ENCODE peak calls at places on chromosome 14, in seven cellular contexts. U is activated CD4-positive, alpha-beta memory T cell treated with anti-CD3 and anti-CD28 coated beads, Interleukin-2, amount 10 ng/mL, durations not matched to agents 7 days and 5 days; R is left ventricle myocardium superior; O is fibroblast of the aortic adventitia; T is activated T-helper 9 cell treated with anti-CD3 and anti-CD28 coated beads, Interleukin-2, amount 50 U/mL, for 16 hours; D is GM23248; V is T-cell. H is an unnamed sample.

GRCh38 chr14:90061849-90062794 is at the start of gene KCNK13:
- DNase-seq in U (no peak), R (peak), O (no peak), T (no peak), D (peak), V (no peak), H (peak)

GRCh38 chr14:73238941-73239340 is 1.6 kb downstream of the PAPLN start:
- DNase-seq in U (no peak), R (no peak), O (no peak), T (no peak), D (no peak), V (no peak), H (no peak)

GRCh38 chr14:102255401-102256190 is 49.4 kb downstream of the MOK start:
- DNase-seq in U (no peak), R (no peak), O (peak), T (no peak), D (peak), V (no peak), H (no peak)

GRCh38 chr14:70011708-70012107 is 132.5 kb downstream of the SMOC1 start:
- DNase-seq in U (no peak), R (no peak), O (no peak), T (no peak), D (no peak), V (no peak), H (no peak)

GRCh38 chr14:23153891-23154796 is 29.3 kb downstream of the SLC7A8 start:
- DNase-seq in U (no peak), R (peak), O (peak), T (no peak), D (peak), V (peak), H (no peak)

GRCh38 chr14:28690029-28690683 is 76.4 kb upstream of the FOXG1 start:
- DNase-seq in U (no peak), R (no peak), O (no peak), T (no peak), D (no peak), V (no peak), H (no peak)

GRCh38 chr14:35365130-35366047 is 39.2 kb downstream of the NFKBIA start:
- DNase-seq in U (peak), R (peak), O (peak), T (peak), D (peak), V (peak), H (no peak)

GRCh38 chr14:61754627-61755381 is 7.4 kb upstream of the SNAPC1 start:
- DNase-seq in U (no peak), R (no peak), O (no peak), T (no peak), D (peak), V (no peak), H (no peak)

GRCh38 chr14:63713058-63713457 is 14.8 kb downstream of the SGPP1 start:
- DNase-seq in U (no peak), R (no peak), O (peak), T (no peak), D (peak), V (no peak), H (no peak)

GRCh38 chr14:50083467-50084337 is 32.7 kb downstream of the VCPKMT start:
- DNase-seq in U (peak), R (no peak), O (no peak), T (peak), D (no peak), V (no peak), H (no peak)

GRCh38 chr14:67059576-67059975 is 129.7 kb upstream of the GARIN2 start:
- DNase-seq in U (no peak), R (no peak), O (no peak), T (no peak), D (no peak), V (no peak), H (no peak)

GRCh38 chr14:82806426-82806825 is 1272.8 kb upstream of the SEL1L start:
- DNase-seq in U (no peak), R (no peak), O (no peak), T (no peak), D (no peak), V (no peak), H (no peak)

GRCh38 chr14:99329711-99330315 is 57.8 kb upstream of the BCL11B start:
- DNase-seq in U (no peak), R (no peak), O (no peak), T (no peak), D (no peak), V (no peak), H (no peak)

GRCh38 chr14:63383776-63384367 is 65.1 kb upstream of the GPHB5 start:
- DNase-seq in U (peak), R (no peak), O (no peak), T (no peak), D (no peak), V (peak), H (peak)

GRCh38 chr14:24192933-24193332 is 2.3 kb downstream of the TM9SF1 start:
- DNase-seq in U (no peak), R (no peak), O (no peak), T (no peak), D (no peak), V (no peak), H (no peak)

GRCh38 chr14:75374911-75375310 is 52.9 kb upstream of the JDP2 start:
- DNase-seq in U (no peak), R (no peak), O (peak), T (no peak), D (no peak), V (no peak), H (no peak)

GRCh38 chr14:105061428-105062047 is 3.7 kb downstream of the GPR132 start:
- DNase-seq in U (peak), R (peak), O (no peak), T (peak), D (no peak), V (peak), H (peak)

GRCh38 chr14:76761198-76761848 is at the start of gene VASH1:
- DNase-seq in U (peak), R (peak), O (peak), T (peak), D (peak), V (peak), H (peak)

GRCh38 chr14:73489481-73490175 is 1.1 kb upstream of the RIOX1 start:
- DNase-seq in U (no peak), R (no peak), O (no peak), T (no peak), D (no peak), V (no peak), H (no peak)

GRCh38 chr14:47366006-47366405 is 309.4 kb downstream of the MDGA2 start:
- DNase-seq in U (no peak), R (no peak), O (no peak), T (no peak), D (no peak), V (no peak), H (no peak)

GRCh38 chr14:66401447-66402095 is 84.6 kb upstream of the CCDC196 start:
- DNase-seq in U (no peak), R (no peak), O (peak), T (no peak), D (peak), V (no peak), H (no peak)

GRCh38 chr14:63524537-63525155 is 18.5 kb downstream of the PPP2R5E start:
- DNase-seq in U (peak), R (no peak), O (no peak), T (no peak), D (no peak), V (no peak), H (peak)

GRCh38 chr14:100528962-100529560 is 58.2 kb downstream of the BEGAIN start:
- DNase-seq in U (no peak), R (peak), O (no peak), T (no peak), D (no peak), V (no peak), H (no peak)

GRCh38 chr14:67999693-68000384 is 180.3 kb downstream of the RAD51B start:
- DNase-seq in U (no peak), R (no peak), O (peak), T (no peak), D (peak), V (no peak), H (no peak)

GRCh38 chr14:69133206-69134125 is 19.5 kb downstream of the DCAF5 start:
- DNase-seq in U (no peak), R (no peak), O (peak), T (no peak), D (peak), V (no peak), H (no peak)

GRCh38 chr14:51527073-51527472 is 124.6 kb upstream of the FRMD6 start:
- DNase-seq in U (no peak), R (no peak), O (peak), T (no peak), D (peak), V (no peak), H (no peak)

GRCh38 chr14:32764131-32764530 is 174.5 kb upstream of the NPAS3 start:
- DNase-seq in U (no peak), R (no peak), O (no peak), T (no peak), D (peak), V (no peak), H (no peak)

GRCh38 chr14:65115615-65116014 is 13.3 kb upstream of the MAX start:
- DNase-seq in U (no peak), R (no peak), O (no peak), T (no peak), D (no peak), V (no peak), H (no peak)

GRCh38 chr14:53183611-53184010 is 30.5 kb upstream of the DDHD1 start:
- DNase-seq in U (no peak), R (no peak), O (peak), T (no peak), D (peak), V (no peak), H (no peak)

GRCh38 chr14:96136361-96136760 is 68.3 kb upstream of the BDKRB2 start:
- DNase-seq in U (no peak), R (no peak), O (peak), T (no peak), D (peak), V (no peak), H (no peak)

GRCh38 chr14:100439781-100440180 is 116.6 kb downstream of the SLC25A47 start:
- DNase-seq in U (no peak), R (peak), O (peak), T (no peak), D (peak), V (no peak), H (no peak)

GRCh38 chr14:74257078-74257987 is 18.1 kb downstream of the VSX2 start:
- DNase-seq in U (peak), R (peak), O (peak), T (peak), D (peak), V (peak), H (peak)

H was measured in GM12891.